ENCODE peak calls at places on chromosomes 13 and 19, in nine cellular contexts. M, Y, U, H, C, Z, E, I and S are unnamed samples.

GRCh38 chr19:48806818-48807589 is 3.8 kb downstream of the BCAT2 start:
- DNase-seq in M (no peak), Y (no peak), U (no peak), H (no peak), C (no peak), Z (no peak), E (no peak), I (no peak), S (no peak)

GRCh38 chr19:43662487-43662886 is 7.5 kb downstream of the PLAUR start:
- DNase-seq in M (no peak), Y (no peak), U (no peak), H (no peak), C (no peak), Z (no peak), E (no peak), I (peak), S (peak)

GRCh38 chr19:47315125-47315821 is 5.6 kb downstream of the C5AR1 start:
- DNase-seq in M (peak), Y (no peak), U (peak), H (peak), C (peak), Z (peak), E (no peak), I (peak), S (peak)

GRCh38 chr19:40523322-40524047 is 53.2 kb upstream of the SHKBP1 start:
- DNase-seq in M (peak), Y (no peak), U (peak), H (no peak), C (peak), Z (no peak), E (peak), I (peak), S (peak)

GRCh38 chr13:34162545-34162936 is 344.6 kb downstream of the RFC3 start:
- DNase-seq in M (no peak), Y (no peak), U (no peak), H (no peak), C (no peak), Z (no peak), E (no peak), I (no peak), S (peak)

GRCh38 chr19:1522838-1523237 is 1.0 kb upstream of the PLK5 start:
- DNase-seq in M (no peak), Y (no peak), U (no peak), H (no peak), C (no peak), Z (no peak), E (no peak), I (no peak), S (no peak)

GRCh38 chr13:73876323-73876722 is 257.9 kb downstream of the KLF12 start:
- DNase-seq in M (no peak), Y (no peak), U (no peak), H (no peak), C (no peak), Z (no peak), E (no peak), I (no peak), S (no peak)

GRCh38 chr19:43656436-43656835 is 13.5 kb downstream of the PLAUR start:
- DNase-seq in M (no peak), Y (no peak), U (no peak), H (no peak), C (no peak), Z (no peak), E (no peak), I (no peak), S (no peak)

GRCh38 chr13:51015973-51016372 is 95.1 kb downstream of the C13orf42 start:
- DNase-seq in M (no peak), Y (no peak), U (no peak), H (no peak), C (no peak), Z (no peak), E (no peak), I (no peak), S (no peak)

GRCh38 chr13:48315981-48316380 is 12.4 kb downstream of the RB1 start:
- DNase-seq in M (no peak), Y (no peak), U (no peak), H (no peak), C (no peak), Z (no peak), E (no peak), I (no peak), S (no peak)

GRCh38 chr19:38265213-38265861 is 964 bp downstream of the SPINT2 start:
- DNase-seq in M (no peak), Y (no peak), U (no peak), H (no peak), C (no peak), Z (no peak), E (no peak), I (peak), S (no peak)

GRCh38 chr19:13044160-13044853 is 49.0 kb downstream of the NFIX start:
- DNase-seq in M (no peak), Y (no peak), U (no peak), H (no peak), C (no peak), Z (no peak), E (no peak), I (no peak), S (no peak)

GRCh38 chr13:47287291-47287751 is 390.5 kb upstream of the HTR2A start:
- DNase-seq in M (no peak), Y (no peak), U (peak), H (no peak), C (no peak), Z (peak), E (no peak), I (peak), S (no peak)

GRCh38 chr19:53394522-53394973 is 401 bp upstream of the ZNF765 start:
- DNase-seq in M (peak), Y (no peak), U (peak), H (peak), C (peak), Z (no peak), E (peak), I (no peak), S (peak)

GRCh38 chr19:28710278-28710677 is 502.7 kb downstream of the UQCRFS1 start:
- DNase-seq in M (no peak), Y (no peak), U (peak), H (no peak), C (no peak), Z (peak), E (peak), I (peak), S (peak)

GRCh38 chr13:112619730-112620639 is 32.0 kb upstream of the TUBGCP3 start:
- DNase-seq in M (no peak), Y (peak), U (no peak), H (no peak), C (no peak), Z (no peak), E (peak), I (no peak), S (peak)

GRCh38 chr19:37790244-37790925 is 11.0 kb upstream of the ZNF573 start:
- DNase-seq in M (no peak), Y (no peak), U (no peak), H (no peak), C (no peak), Z (no peak), E (no peak), I (no peak), S (no peak)

GRCh38 chr19:4493929-4494690 is 22.0 kb downstream of the HDGFL2 start:
- DNase-seq in M (no peak), Y (no peak), U (no peak), H (no peak), C (no peak), Z (no peak), E (no peak), I (no peak), S (no peak)

GRCh38 chr19:6616011-6616410 is 25.1 kb upstream of the CD70 start:
- DNase-seq in M (no peak), Y (no peak), U (no peak), H (no peak), C (no peak), Z (no peak), E (no peak), I (no peak), S (no peak)

GRCh38 chr13:32537580-32538233 is 888 bp downstream of the N4BP2L2 start:
- DNase-seq in M (peak), Y (no peak), U (no peak), H (no peak), C (peak), Z (no peak), E (no peak), I (peak), S (no peak)

GRCh38 chr13:54185785-54186184 is 1157.2 kb downstream of the OLFM4 start:
- DNase-seq in M (no peak), Y (no peak), U (peak), H (no peak), C (no peak), Z (no peak), E (no peak), I (no peak), S (no peak)

GRCh38 chr13:109055850-109056249 is 426.4 kb downstream of the MYO16 start:
- DNase-seq in M (no peak), Y (no peak), U (no peak), H (no peak), C (no peak), Z (no peak), E (no peak), I (no peak), S (no peak)

GRCh38 chr13:85985791-85986190 is 186.6 kb upstream of the SLITRK6 start:
- DNase-seq in M (no peak), Y (no peak), U (no peak), H (no peak), C (no peak), Z (no peak), E (no peak), I (no peak), S (no peak)

GRCh38 chr13:24254151-24254810 is 55.1 kb upstream of the C1QTNF9 start:
- DNase-seq in M (peak), Y (no peak), U (no peak), H (no peak), C (no peak), Z (no peak), E (no peak), I (no peak), S (no peak)

GRCh38 chr19:38990949-38991697 is 15.6 kb upstream of the FBXO17 start:
- DNase-seq in M (peak), Y (no peak), U (no peak), H (no peak), C (no peak), Z (no peak), E (no peak), I (no peak), S (peak)

GRCh38 chr19:54420383-54421168 is 5.3 kb downstream of the TTYH1 start:
- DNase-seq in M (no peak), Y (no peak), U (no peak), H (no peak), C (no peak), Z (no peak), E (no peak), I (peak), S (no peak)

GRCh38 chr13:114132419-114133121 is at the start of gene RASA3:
- DNase-seq in M (peak), Y (peak), U (peak), H (no peak), C (peak), Z (no peak), E (peak), I (peak), S (peak)

GRCh38 chr19:34963531-34964406 is at the start of gene ZNF792:
- DNase-seq in M (peak), Y (peak), U (no peak), H (no peak), C (peak), Z (no peak), E (peak), I (peak), S (peak)

GRCh38 chr19:19040417-19040816 is 7.0 kb downstream of the ARMC6 start:
- DNase-seq in M (peak), Y (no peak), U (no peak), H (peak), C (no peak), Z (no peak), E (no peak), I (no peak), S (peak)